ENCODE peak calls at places on chromosomes 6 and 20, in eight cellular contexts. One of them, this sample, is unnamed.
A peak's percentile ranks its signal among the peaks of the same experiment; 100 is the strongest.

GRCh38 chr6:169839898-169840631 is 88.6 kb downstream of the ERMARD start:
- ATAC-seq in gastroesophageal sphincter: no peak
- ATAC-seq in foreskin keratinocyte: no peak
- ATAC-seq in pancreas: no peak
- ATAC-seq in left lung: no peak
- ATAC-seq in activated CD8-positive, alpha-beta memory T cell treated with anti-CD3 and anti-CD28 coated beads, Interleukin-2, amount 10 ng/mL, durations not matched to agents 7 days and 5 days: peak; percentile 9
- ATAC-seq in activated naive CD8-positive, alpha-beta T cell treated with anti-CD3 and anti-CD28 coated beads, Interleukin-2, amount 10 ng/mL, durations not matched to agents 7 days and 5 days: no peak
- ATAC-seq in omental fat pad: no peak
- ATAC-seq in this sample: peak; percentile 51

GRCh38 chr20:40663304-40663703 is 25.7 kb downstream of the MAFB start:
- ATAC-seq in activated CD8-positive, alpha-beta memory T cell treated with anti-CD3 and anti-CD28 coated beads, Interleukin-2, amount 10 ng/mL, durations not matched to agents 7 days and 5 days: no peak
- ATAC-seq in gastroesophageal sphincter: no peak
- ATAC-seq in left lung: no peak
- ATAC-seq in pancreas: no peak
- ATAC-seq in foreskin keratinocyte: no peak
- ATAC-seq in omental fat pad: no peak
- ATAC-seq in activated naive CD8-positive, alpha-beta T cell treated with anti-CD3 and anti-CD28 coated beads, Interleukin-2, amount 10 ng/mL, durations not matched to agents 7 days and 5 days: no peak
- ATAC-seq in this sample: no peak

GRCh38 chr6:46210294-46210693 is 39.5 kb upstream of the ENPP5 start:
- ATAC-seq in left lung: no peak
- ATAC-seq in foreskin keratinocyte: no peak
- ATAC-seq in gastroesophageal sphincter: no peak
- ATAC-seq in pancreas: no peak
- ATAC-seq in omental fat pad: no peak
- ATAC-seq in activated naive CD8-positive, alpha-beta T cell treated with anti-CD3 and anti-CD28 coated beads, Interleukin-2, amount 10 ng/mL, durations not matched to agents 7 days and 5 days: no peak
- ATAC-seq in activated CD8-positive, alpha-beta memory T cell treated with anti-CD3 and anti-CD28 coated beads, Interleukin-2, amount 10 ng/mL, durations not matched to agents 7 days and 5 days: no peak
- ATAC-seq in this sample: no peak

GRCh38 chr6:166450167-166450873 is 67.6 kb upstream of the MPC1 start:
- ATAC-seq in pancreas: no peak
- ATAC-seq in omental fat pad: peak; percentile 19
- ATAC-seq in activated CD8-positive, alpha-beta memory T cell treated with anti-CD3 and anti-CD28 coated beads, Interleukin-2, amount 10 ng/mL, durations not matched to agents 7 days and 5 days: no peak
- ATAC-seq in gastroesophageal sphincter: peak; percentile 27
- ATAC-seq in left lung: no peak
- ATAC-seq in activated naive CD8-positive, alpha-beta T cell treated with anti-CD3 and anti-CD28 coated beads, Interleukin-2, amount 10 ng/mL, durations not matched to agents 7 days and 5 days: no peak
- ATAC-seq in foreskin keratinocyte: no peak
- ATAC-seq in this sample: no peak

GRCh38 chr6:80725156-80725930 is 618.9 kb downstream of the BCKDHB start:
- ATAC-seq in foreskin keratinocyte: no peak
- ATAC-seq in activated CD8-positive, alpha-beta memory T cell treated with anti-CD3 and anti-CD28 coated beads, Interleukin-2, amount 10 ng/mL, durations not matched to agents 7 days and 5 days: no peak
- ATAC-seq in pancreas: no peak
- ATAC-seq in omental fat pad: no peak
- ATAC-seq in gastroesophageal sphincter: no peak
- ATAC-seq in activated naive CD8-positive, alpha-beta T cell treated with anti-CD3 and anti-CD28 coated beads, Interleukin-2, amount 10 ng/mL, durations not matched to agents 7 days and 5 days: no peak
- ATAC-seq in left lung: no peak
- ATAC-seq in this sample: no peak

GRCh38 chr6:125939796-125940195 is 16.8 kb upstream of the HINT3 start:
- ATAC-seq in activated CD8-positive, alpha-beta memory T cell treated with anti-CD3 and anti-CD28 coated beads, Interleukin-2, amount 10 ng/mL, durations not matched to agents 7 days and 5 days: peak; percentile 55
- ATAC-seq in omental fat pad: peak; percentile 77
- ATAC-seq in gastroesophageal sphincter: no peak
- ATAC-seq in activated naive CD8-positive, alpha-beta T cell treated with anti-CD3 and anti-CD28 coated beads, Interleukin-2, amount 10 ng/mL, durations not matched to agents 7 days and 5 days: no peak
- ATAC-seq in foreskin keratinocyte: no peak
- ATAC-seq in left lung: no peak
- ATAC-seq in pancreas: no peak
- ATAC-seq in this sample: no peak

GRCh38 chr6:134123666-134124208 is 71.3 kb upstream of the SLC2A12 start:
- ATAC-seq in activated CD8-positive, alpha-beta memory T cell treated with anti-CD3 and anti-CD28 coated beads, Interleukin-2, amount 10 ng/mL, durations not matched to agents 7 days and 5 days: peak; percentile 39
- ATAC-seq in gastroesophageal sphincter: no peak
- ATAC-seq in omental fat pad: peak; percentile 62
- ATAC-seq in left lung: peak; percentile 65
- ATAC-seq in foreskin keratinocyte: peak; percentile 70
- ATAC-seq in activated naive CD8-positive, alpha-beta T cell treated with anti-CD3 and anti-CD28 coated beads, Interleukin-2, amount 10 ng/mL, durations not matched to agents 7 days and 5 days: no peak
- ATAC-seq in pancreas: peak; percentile 67
- ATAC-seq in this sample: peak; percentile 71

GRCh38 chr6:506508-506907 is 115.0 kb downstream of the IRF4 start:
- ATAC-seq in pancreas: no peak
- ATAC-seq in foreskin keratinocyte: no peak
- ATAC-seq in omental fat pad: no peak
- ATAC-seq in activated CD8-positive, alpha-beta memory T cell treated with anti-CD3 and anti-CD28 coated beads, Interleukin-2, amount 10 ng/mL, durations not matched to agents 7 days and 5 days: peak; percentile 7
- ATAC-seq in left lung: no peak
- ATAC-seq in gastroesophageal sphincter: no peak
- ATAC-seq in activated naive CD8-positive, alpha-beta T cell treated with anti-CD3 and anti-CD28 coated beads, Interleukin-2, amount 10 ng/mL, durations not matched to agents 7 days and 5 days: peak; percentile 38
- ATAC-seq in this sample: no peak

GRCh38 chr20:53517146-53517545 is 76.5 kb downstream of the ZNF217 start:
- ATAC-seq in activated naive CD8-positive, alpha-beta T cell treated with anti-CD3 and anti-CD28 coated beads, Interleukin-2, amount 10 ng/mL, durations not matched to agents 7 days and 5 days: no peak
- ATAC-seq in omental fat pad: no peak
- ATAC-seq in pancreas: no peak
- ATAC-seq in gastroesophageal sphincter: no peak
- ATAC-seq in activated CD8-positive, alpha-beta memory T cell treated with anti-CD3 and anti-CD28 coated beads, Interleukin-2, amount 10 ng/mL, durations not matched to agents 7 days and 5 days: no peak
- ATAC-seq in foreskin keratinocyte: no peak
- ATAC-seq in left lung: no peak
- ATAC-seq in this sample: no peak

GRCh38 chr20:17867546-17867945 is 101.0 kb downstream of the SNX5 start:
- ATAC-seq in activated naive CD8-positive, alpha-beta T cell treated with anti-CD3 and anti-CD28 coated beads, Interleukin-2, amount 10 ng/mL, durations not matched to agents 7 days and 5 days: no peak
- ATAC-seq in left lung: no peak
- ATAC-seq in pancreas: no peak
- ATAC-seq in omental fat pad: no peak
- ATAC-seq in foreskin keratinocyte: no peak
- ATAC-seq in gastroesophageal sphincter: no peak
- ATAC-seq in activated CD8-positive, alpha-beta memory T cell treated with anti-CD3 and anti-CD28 coated beads, Interleukin-2, amount 10 ng/mL, durations not matched to agents 7 days and 5 days: no peak
- ATAC-seq in this sample: no peak

GRCh38 chr6:22112490-22112889 is 184.3 kb downstream of the PRL start:
- ATAC-seq in activated naive CD8-positive, alpha-beta T cell treated with anti-CD3 and anti-CD28 coated beads, Interleukin-2, amount 10 ng/mL, durations not matched to agents 7 days and 5 days: no peak
- ATAC-seq in left lung: peak; percentile 83
- ATAC-seq in omental fat pad: no peak
- ATAC-seq in gastroesophageal sphincter: no peak
- ATAC-seq in activated CD8-positive, alpha-beta memory T cell treated with anti-CD3 and anti-CD28 coated beads, Interleukin-2, amount 10 ng/mL, durations not matched to agents 7 days and 5 days: no peak
- ATAC-seq in foreskin keratinocyte: no peak
- ATAC-seq in pancreas: no peak
- ATAC-seq in this sample: no peak

GRCh38 chr20:18628330-18628941 is 40.6 kb downstream of the DTD1 start:
- ATAC-seq in activated naive CD8-positive, alpha-beta T cell treated with anti-CD3 and anti-CD28 coated beads, Interleukin-2, amount 10 ng/mL, durations not matched to agents 7 days and 5 days: no peak
- ATAC-seq in omental fat pad: no peak
- ATAC-seq in gastroesophageal sphincter: no peak
- ATAC-seq in activated CD8-positive, alpha-beta memory T cell treated with anti-CD3 and anti-CD28 coated beads, Interleukin-2, amount 10 ng/mL, durations not matched to agents 7 days and 5 days: no peak
- ATAC-seq in foreskin keratinocyte: peak; percentile 69
- ATAC-seq in pancreas: no peak
- ATAC-seq in left lung: peak; percentile 70
- ATAC-seq in this sample: peak; percentile 62

GRCh38 chr20:34355427-34355826 is 7.6 kb upstream of the ITCH start:
- ATAC-seq in omental fat pad: no peak
- ATAC-seq in activated CD8-positive, alpha-beta memory T cell treated with anti-CD3 and anti-CD28 coated beads, Interleukin-2, amount 10 ng/mL, durations not matched to agents 7 days and 5 days: no peak
- ATAC-seq in gastroesophageal sphincter: no peak
- ATAC-seq in activated naive CD8-positive, alpha-beta T cell treated with anti-CD3 and anti-CD28 coated beads, Interleukin-2, amount 10 ng/mL, durations not matched to agents 7 days and 5 days: no peak
- ATAC-seq in pancreas: no peak
- ATAC-seq in foreskin keratinocyte: no peak
- ATAC-seq in left lung: no peak
- ATAC-seq in this sample: no peak

GRCh38 chr20:20501128-20501527 is 133.2 kb downstream of the INSM1 start:
- ATAC-seq in pancreas: no peak
- ATAC-seq in omental fat pad: no peak
- ATAC-seq in activated naive CD8-positive, alpha-beta T cell treated with anti-CD3 and anti-CD28 coated beads, Interleukin-2, amount 10 ng/mL, durations not matched to agents 7 days and 5 days: no peak
- ATAC-seq in foreskin keratinocyte: no peak
- ATAC-seq in activated CD8-positive, alpha-beta memory T cell treated with anti-CD3 and anti-CD28 coated beads, Interleukin-2, amount 10 ng/mL, durations not matched to agents 7 days and 5 days: no peak
- ATAC-seq in left lung: no peak
- ATAC-seq in gastroesophageal sphincter: no peak
- ATAC-seq in this sample: no peak

GRCh38 chr20:905396-905961 is 10.7 kb downstream of the ANGPT4 start:
- ATAC-seq in omental fat pad: no peak
- ATAC-seq in activated naive CD8-positive, alpha-beta T cell treated with anti-CD3 and anti-CD28 coated beads, Interleukin-2, amount 10 ng/mL, durations not matched to agents 7 days and 5 days: no peak
- ATAC-seq in left lung: peak; percentile 62
- ATAC-seq in activated CD8-positive, alpha-beta memory T cell treated with anti-CD3 and anti-CD28 coated beads, Interleukin-2, amount 10 ng/mL, durations not matched to agents 7 days and 5 days: no peak
- ATAC-seq in pancreas: no peak
- ATAC-seq in foreskin keratinocyte: no peak
- ATAC-seq in gastroesophageal sphincter: no peak
- ATAC-seq in this sample: no peak

GRCh38 chr6:56767892-56768531 is 125.3 kb upstream of the DST start:
- ATAC-seq in omental fat pad: no peak
- ATAC-seq in left lung: no peak
- ATAC-seq in activated naive CD8-positive, alpha-beta T cell treated with anti-CD3 and anti-CD28 coated beads, Interleukin-2, amount 10 ng/mL, durations not matched to agents 7 days and 5 days: no peak
- ATAC-seq in foreskin keratinocyte: no peak
- ATAC-seq in pancreas: no peak
- ATAC-seq in activated CD8-positive, alpha-beta memory T cell treated with anti-CD3 and anti-CD28 coated beads, Interleukin-2, amount 10 ng/mL, durations not matched to agents 7 days and 5 days: no peak
- ATAC-seq in gastroesophageal sphincter: no peak
- ATAC-seq in this sample: no peak

GRCh38 chr6:63858691-63859090 is 223.1 kb downstream of the PHF3 start:
- ATAC-seq in activated CD8-positive, alpha-beta memory T cell treated with anti-CD3 and anti-CD28 coated beads, Interleukin-2, amount 10 ng/mL, durations not matched to agents 7 days and 5 days: no peak
- ATAC-seq in pancreas: no peak
- ATAC-seq in left lung: no peak
- ATAC-seq in foreskin keratinocyte: no peak
- ATAC-seq in activated naive CD8-positive, alpha-beta T cell treated with anti-CD3 and anti-CD28 coated beads, Interleukin-2, amount 10 ng/mL, durations not matched to agents 7 days and 5 days: no peak
- ATAC-seq in gastroesophageal sphincter: no peak
- ATAC-seq in omental fat pad: no peak
- ATAC-seq in this sample: no peak

GRCh38 chr20:33431797-33432381 is 11.7 kb downstream of the SNTA1 start:
- ATAC-seq in activated naive CD8-positive, alpha-beta T cell treated with anti-CD3 and anti-CD28 coated beads, Interleukin-2, amount 10 ng/mL, durations not matched to agents 7 days and 5 days: no peak
- ATAC-seq in omental fat pad: no peak
- ATAC-seq in pancreas: no peak
- ATAC-seq in activated CD8-positive, alpha-beta memory T cell treated with anti-CD3 and anti-CD28 coated beads, Interleukin-2, amount 10 ng/mL, durations not matched to agents 7 days and 5 days: no peak
- ATAC-seq in gastroesophageal sphincter: no peak
- ATAC-seq in foreskin keratinocyte: no peak
- ATAC-seq in left lung: no peak
- ATAC-seq in this sample: no peak

GRCh38 chr6:17714879-17715860 is 8.4 kb upstream of the NUP153 start:
- ATAC-seq in left lung: peak; percentile 57
- ATAC-seq in activated CD8-positive, alpha-beta memory T cell treated with anti-CD3 and anti-CD28 coated beads, Interleukin-2, amount 10 ng/mL, durations not matched to agents 7 days and 5 days: peak; percentile 98
- ATAC-seq in pancreas: no peak
- ATAC-seq in omental fat pad: peak; percentile 37
- ATAC-seq in activated naive CD8-positive, alpha-beta T cell treated with anti-CD3 and anti-CD28 coated beads, Interleukin-2, amount 10 ng/mL, durations not matched to agents 7 days and 5 days: peak; percentile 86
- ATAC-seq in gastroesophageal sphincter: no peak
- ATAC-seq in foreskin keratinocyte: peak; percentile 87
- ATAC-seq in this sample: peak; percentile 55

GRCh38 chr6:22694092-22694724 is 124.8 kb downstream of the HDGFL1 start:
- ATAC-seq in foreskin keratinocyte: no peak
- ATAC-seq in activated naive CD8-positive, alpha-beta T cell treated with anti-CD3 and anti-CD28 coated beads, Interleukin-2, amount 10 ng/mL, durations not matched to agents 7 days and 5 days: no peak
- ATAC-seq in left lung: no peak
- ATAC-seq in pancreas: no peak
- ATAC-seq in activated CD8-positive, alpha-beta memory T cell treated with anti-CD3 and anti-CD28 coated beads, Interleukin-2, amount 10 ng/mL, durations not matched to agents 7 days and 5 days: no peak
- ATAC-seq in gastroesophageal sphincter: no peak
- ATAC-seq in omental fat pad: no peak
- ATAC-seq in this sample: no peak

GRCh38 chr6:119076966-119077642 is 1.4 kb downstream of the FAM184A start:
- ATAC-seq in activated CD8-positive, alpha-beta memory T cell treated with anti-CD3 and anti-CD28 coated beads, Interleukin-2, amount 10 ng/mL, durations not matched to agents 7 days and 5 days: no peak
- ATAC-seq in foreskin keratinocyte: no peak
- ATAC-seq in gastroesophageal sphincter: no peak
- ATAC-seq in activated naive CD8-positive, alpha-beta T cell treated with anti-CD3 and anti-CD28 coated beads, Interleukin-2, amount 10 ng/mL, durations not matched to agents 7 days and 5 days: no peak
- ATAC-seq in left lung: peak; percentile 3
- ATAC-seq in pancreas: no peak
- ATAC-seq in omental fat pad: no peak
- ATAC-seq in this sample: no peak

GRCh38 chr6:47103931-47104330 is 61.8 kb upstream of the ADGRF1 start:
- ATAC-seq in foreskin keratinocyte: peak; percentile 62
- ATAC-seq in activated CD8-positive, alpha-beta memory T cell treated with anti-CD3 and anti-CD28 coated beads, Interleukin-2, amount 10 ng/mL, durations not matched to agents 7 days and 5 days: no peak
- ATAC-seq in pancreas: no peak
- ATAC-seq in omental fat pad: peak; percentile 76
- ATAC-seq in gastroesophageal sphincter: peak; percentile 51
- ATAC-seq in activated naive CD8-positive, alpha-beta T cell treated with anti-CD3 and anti-CD28 coated beads, Interleukin-2, amount 10 ng/mL, durations not matched to agents 7 days and 5 days: no peak
- ATAC-seq in left lung: peak; percentile 81
- ATAC-seq in this sample: peak; percentile 85

GRCh38 chr6:32439708-32440214 is at the start of gene HLA-DRA:
- ATAC-seq in activated naive CD8-positive, alpha-beta T cell treated with anti-CD3 and anti-CD28 coated beads, Interleukin-2, amount 10 ng/mL, durations not matched to agents 7 days and 5 days: peak; percentile 76
- ATAC-seq in pancreas: no peak
- ATAC-seq in foreskin keratinocyte: peak; percentile 32
- ATAC-seq in left lung: peak; percentile 88
- ATAC-seq in activated CD8-positive, alpha-beta memory T cell treated with anti-CD3 and anti-CD28 coated beads, Interleukin-2, amount 10 ng/mL, durations not matched to agents 7 days and 5 days: peak; percentile 92
- ATAC-seq in gastroesophageal sphincter: peak; percentile 65
- ATAC-seq in omental fat pad: peak; percentile 49
- ATAC-seq in this sample: peak; percentile 79

GRCh38 chr6:108671175-108671574 is 110.5 kb downstream of the FOXO3 start:
- ATAC-seq in activated naive CD8-positive, alpha-beta T cell treated with anti-CD3 and anti-CD28 coated beads, Interleukin-2, amount 10 ng/mL, durations not matched to agents 7 days and 5 days: no peak
- ATAC-seq in activated CD8-positive, alpha-beta memory T cell treated with anti-CD3 and anti-CD28 coated beads, Interleukin-2, amount 10 ng/mL, durations not matched to agents 7 days and 5 days: no peak
- ATAC-seq in omental fat pad: no peak
- ATAC-seq in left lung: no peak
- ATAC-seq in foreskin keratinocyte: no peak
- ATAC-seq in pancreas: no peak
- ATAC-seq in gastroesophageal sphincter: no peak
- ATAC-seq in this sample: no peak

GRCh38 chr6:170035896-170036295 is 255.0 kb downstream of the DLL1 start:
- ATAC-seq in left lung: no peak
- ATAC-seq in activated CD8-positive, alpha-beta memory T cell treated with anti-CD3 and anti-CD28 coated beads, Interleukin-2, amount 10 ng/mL, durations not matched to agents 7 days and 5 days: no peak
- ATAC-seq in activated naive CD8-positive, alpha-beta T cell treated with anti-CD3 and anti-CD28 coated beads, Interleukin-2, amount 10 ng/mL, durations not matched to agents 7 days and 5 days: no peak
- ATAC-seq in foreskin keratinocyte: no peak
- ATAC-seq in pancreas: no peak
- ATAC-seq in gastroesophageal sphincter: no peak
- ATAC-seq in omental fat pad: no peak
- ATAC-seq in this sample: no peak

GRCh38 chr6:149169761-149170359 is 147.7 kb upstream of the TAB2 start:
- ATAC-seq in left lung: no peak
- ATAC-seq in gastroesophageal sphincter: peak; percentile 80
- ATAC-seq in activated CD8-positive, alpha-beta memory T cell treated with anti-CD3 and anti-CD28 coated beads, Interleukin-2, amount 10 ng/mL, durations not matched to agents 7 days and 5 days: peak; percentile 12
- ATAC-seq in activated naive CD8-positive, alpha-beta T cell treated with anti-CD3 and anti-CD28 coated beads, Interleukin-2, amount 10 ng/mL, durations not matched to agents 7 days and 5 days: no peak
- ATAC-seq in foreskin keratinocyte: peak; percentile 10
- ATAC-seq in pancreas: no peak
- ATAC-seq in omental fat pad: peak; percentile 46
- ATAC-seq in this sample: no peak

GRCh38 chr6:117890172-117890571 is 16.9 kb upstream of the SLC35F1 start:
- ATAC-seq in pancreas: no peak
- ATAC-seq in left lung: no peak
- ATAC-seq in omental fat pad: no peak
- ATAC-seq in activated naive CD8-positive, alpha-beta T cell treated with anti-CD3 and anti-CD28 coated beads, Interleukin-2, amount 10 ng/mL, durations not matched to agents 7 days and 5 days: no peak
- ATAC-seq in gastroesophageal sphincter: no peak
- ATAC-seq in activated CD8-positive, alpha-beta memory T cell treated with anti-CD3 and anti-CD28 coated beads, Interleukin-2, amount 10 ng/mL, durations not matched to agents 7 days and 5 days: no peak
- ATAC-seq in foreskin keratinocyte: no peak
- ATAC-seq in this sample: no peak

GRCh38 chr6:75201901-75202672 is 3.8 kb downstream of the COL12A1 start:
- ATAC-seq in omental fat pad: no peak
- ATAC-seq in gastroesophageal sphincter: peak; percentile 18
- ATAC-seq in activated naive CD8-positive, alpha-beta T cell treated with anti-CD3 and anti-CD28 coated beads, Interleukin-2, amount 10 ng/mL, durations not matched to agents 7 days and 5 days: no peak
- ATAC-seq in activated CD8-positive, alpha-beta memory T cell treated with anti-CD3 and anti-CD28 coated beads, Interleukin-2, amount 10 ng/mL, durations not matched to agents 7 days and 5 days: no peak
- ATAC-seq in foreskin keratinocyte: no peak
- ATAC-seq in left lung: peak; percentile 5
- ATAC-seq in pancreas: no peak
- ATAC-seq in this sample: no peak

GRCh38 chr6:36757206-36757605 is 59.6 kb downstream of the RAB44 start:
- ATAC-seq in foreskin keratinocyte: no peak
- ATAC-seq in gastroesophageal sphincter: no peak
- ATAC-seq in omental fat pad: no peak
- ATAC-seq in activated naive CD8-positive, alpha-beta T cell treated with anti-CD3 and anti-CD28 coated beads, Interleukin-2, amount 10 ng/mL, durations not matched to agents 7 days and 5 days: no peak
- ATAC-seq in activated CD8-positive, alpha-beta memory T cell treated with anti-CD3 and anti-CD28 coated beads, Interleukin-2, amount 10 ng/mL, durations not matched to agents 7 days and 5 days: no peak
- ATAC-seq in left lung: no peak
- ATAC-seq in pancreas: no peak
- ATAC-seq in this sample: no peak

GRCh38 chr20:19750907-19751636 is 7.0 kb upstream of the RIN2 start:
- ATAC-seq in pancreas: peak; percentile 70
- ATAC-seq in gastroesophageal sphincter: no peak
- ATAC-seq in omental fat pad: no peak
- ATAC-seq in foreskin keratinocyte: no peak
- ATAC-seq in activated naive CD8-positive, alpha-beta T cell treated with anti-CD3 and anti-CD28 coated beads, Interleukin-2, amount 10 ng/mL, durations not matched to agents 7 days and 5 days: no peak
- ATAC-seq in left lung: peak; percentile 30
- ATAC-seq in activated CD8-positive, alpha-beta memory T cell treated with anti-CD3 and anti-CD28 coated beads, Interleukin-2, amount 10 ng/mL, durations not matched to agents 7 days and 5 days: no peak
- ATAC-seq in this sample: peak; percentile 91

GRCh38 chr6:157677235-157677634 is 145.8 kb upstream of the SNX9 start:
- ATAC-seq in gastroesophageal sphincter: no peak
- ATAC-seq in omental fat pad: no peak
- ATAC-seq in activated naive CD8-positive, alpha-beta T cell treated with anti-CD3 and anti-CD28 coated beads, Interleukin-2, amount 10 ng/mL, durations not matched to agents 7 days and 5 days: no peak
- ATAC-seq in foreskin keratinocyte: no peak
- ATAC-seq in left lung: no peak
- ATAC-seq in pancreas: no peak
- ATAC-seq in activated CD8-positive, alpha-beta memory T cell treated with anti-CD3 and anti-CD28 coated beads, Interleukin-2, amount 10 ng/mL, durations not matched to agents 7 days and 5 days: no peak
- ATAC-seq in this sample: no peak

GRCh38 chr6:161135695-161136591 is 137.9 kb downstream of the AGPAT4 start:
- ATAC-seq in omental fat pad: no peak
- ATAC-seq in left lung: no peak
- ATAC-seq in activated naive CD8-positive, alpha-beta T cell treated with anti-CD3 and anti-CD28 coated beads, Interleukin-2, amount 10 ng/mL, durations not matched to agents 7 days and 5 days: no peak
- ATAC-seq in gastroesophageal sphincter: no peak
- ATAC-seq in activated CD8-positive, alpha-beta memory T cell treated with anti-CD3 and anti-CD28 coated beads, Interleukin-2, amount 10 ng/mL, durations not matched to agents 7 days and 5 days: no peak
- ATAC-seq in foreskin keratinocyte: no peak
- ATAC-seq in pancreas: no peak
- ATAC-seq in this sample: no peak

GRCh38 chr6:106254636-106255035 is 70.9 kb downstream of the ATG5 start:
- ATAC-seq in activated CD8-positive, alpha-beta memory T cell treated with anti-CD3 and anti-CD28 coated beads, Interleukin-2, amount 10 ng/mL, durations not matched to agents 7 days and 5 days: no peak
- ATAC-seq in activated naive CD8-positive, alpha-beta T cell treated with anti-CD3 and anti-CD28 coated beads, Interleukin-2, amount 10 ng/mL, durations not matched to agents 7 days and 5 days: no peak
- ATAC-seq in gastroesophageal sphincter: no peak
- ATAC-seq in left lung: no peak
- ATAC-seq in foreskin keratinocyte: no peak
- ATAC-seq in pancreas: no peak
- ATAC-seq in omental fat pad: no peak
- ATAC-seq in this sample: no peak

GRCh38 chr6:84805145-84805544 is 40.7 kb upstream of the TBX18 start:
- ATAC-seq in pancreas: no peak
- ATAC-seq in gastroesophageal sphincter: no peak
- ATAC-seq in activated CD8-positive, alpha-beta memory T cell treated with anti-CD3 and anti-CD28 coated beads, Interleukin-2, amount 10 ng/mL, durations not matched to agents 7 days and 5 days: no peak
- ATAC-seq in left lung: no peak
- ATAC-seq in activated naive CD8-positive, alpha-beta T cell treated with anti-CD3 and anti-CD28 coated beads, Interleukin-2, amount 10 ng/mL, durations not matched to agents 7 days and 5 days: no peak
- ATAC-seq in foreskin keratinocyte: no peak
- ATAC-seq in omental fat pad: no peak
- ATAC-seq in this sample: no peak

This sample was measured in esophagus mucosa.